ENCODE peak calls at places on chromosomes 11 and 22, in five cellular contexts. L is GM04503, K is NCI-H460, B is COR-L47, G is aorta. H is an unnamed sample.

GRCh38 chr11:131295986-131296385 is 74.4 kb upstream of the NTM start:
- DNase-seq in L (no peak), K (no peak), B (no peak), G (no peak), H (no peak)

GRCh38 chr11:78429667-78430066 is 12.0 kb upstream of the GAB2 start:
- DNase-seq in L (no peak), K (no peak), B (no peak), G (no peak), H (no peak)

GRCh38 chr11:59573216-59573615 is 42.4 kb downstream of the OSBP start:
- DNase-seq in L (peak), K (no peak), B (no peak), G (no peak), H (peak)

GRCh38 chr11:130097285-130097684 is 27.6 kb downstream of the APLP2 start:
- DNase-seq in L (no peak), K (no peak), B (no peak), G (no peak), H (no peak)

GRCh38 chr11:109728056-109728455 is 306.1 kb downstream of the C11orf87 start:
- DNase-seq in L (no peak), K (peak), B (no peak), G (no peak), H (no peak)

GRCh38 chr22:20531404-20532181 is 24.2 kb downstream of the MED15 start:
- DNase-seq in L (peak), K (peak), B (no peak), G (peak), H (no peak)

GRCh38 chr11:105229257-105229656 is 89.7 kb upstream of the CARD18 start:
- DNase-seq in L (peak), K (no peak), B (no peak), G (no peak), H (no peak)

GRCh38 chr22:32473388-32473952 is 1.1 kb upstream of the FBXO7 start:
- DNase-seq in L (peak), K (peak), B (peak), G (no peak), H (peak)

GRCh38 chr11:92311616-92312449 is 87.2 kb downstream of the FAT3 start:
- DNase-seq in L (no peak), K (no peak), B (no peak), G (no peak), H (no peak)

GRCh38 chr11:130181295-130182272 is 22.0 kb downstream of the ST14 start:
- DNase-seq in L (peak), K (peak), B (peak), G (no peak), H (peak)

GRCh38 chr11:93537767-93538261 is 5.4 kb downstream of the SMCO4 start:
- DNase-seq in L (no peak), K (no peak), B (no peak), G (peak), H (no peak)

GRCh38 chr11:17972987-17973386 is 39.9 kb downstream of the SERGEF start:
- DNase-seq in L (peak), K (no peak), B (peak), G (peak), H (peak)

GRCh38 chr11:116132273-116132978 is 628.2 kb upstream of the CADM1 start:
- DNase-seq in L (no peak), K (no peak), B (no peak), G (no peak), H (no peak)

GRCh38 chr22:23801886-23802377 is 15.2 kb downstream of the SMARCB1 start:
- DNase-seq in L (no peak), K (no peak), B (no peak), G (peak), H (no peak)